ENCODE peak calls at places on chromosomes 4 and X, in six cellular contexts. One of them, this sample, is unnamed.

GRCh38 chrX:40090050-40090804 is 7.5 kb downstream of the BCOR start:
- DNase-seq in SK-N-SH: peak
- DNase-seq in mucosa of descending colon: peak
- DNase-seq in choroid plexus epithelial cell: no peak
- DNase-seq in esophagus muscularis mucosa: no peak
- DNase-seq in epithelial cell of esophagus: no peak
- DNase-seq in this sample: no peak

GRCh38 chr4:149956678-149957077 is 121.6 kb upstream of the DCLK2 start:
- DNase-seq in SK-N-SH: no peak
- DNase-seq in mucosa of descending colon: no peak
- DNase-seq in choroid plexus epithelial cell: no peak
- DNase-seq in esophagus muscularis mucosa: no peak
- DNase-seq in epithelial cell of esophagus: no peak
- DNase-seq in this sample: no peak

GRCh38 chr4:161546902-161547301 is 616.9 kb downstream of the FSTL5 start:
- DNase-seq in SK-N-SH: no peak
- DNase-seq in mucosa of descending colon: no peak
- DNase-seq in choroid plexus epithelial cell: peak
- DNase-seq in esophagus muscularis mucosa: no peak
- DNase-seq in epithelial cell of esophagus: peak
- DNase-seq in this sample: no peak

GRCh38 chrX:7334253-7334935 is 186.4 kb upstream of the PUDP start:
- DNase-seq in SK-N-SH: no peak
- DNase-seq in mucosa of descending colon: no peak
- DNase-seq in choroid plexus epithelial cell: peak
- DNase-seq in esophagus muscularis mucosa: no peak
- DNase-seq in epithelial cell of esophagus: peak
- DNase-seq in this sample: no peak

GRCh38 chrX:54808109-54808604 is 612 bp downstream of the MAGED2 start:
- DNase-seq in SK-N-SH: peak
- DNase-seq in mucosa of descending colon: peak
- DNase-seq in choroid plexus epithelial cell: no peak
- DNase-seq in esophagus muscularis mucosa: no peak
- DNase-seq in epithelial cell of esophagus: peak
- DNase-seq in this sample: no peak

GRCh38 chrX:11704725-11705495 is 39.2 kb upstream of the ARHGAP6 start:
- DNase-seq in SK-N-SH: no peak
- DNase-seq in mucosa of descending colon: no peak
- DNase-seq in choroid plexus epithelial cell: peak
- DNase-seq in esophagus muscularis mucosa: no peak
- DNase-seq in epithelial cell of esophagus: no peak
- DNase-seq in this sample: no peak

GRCh38 chr4:173343832-173344397 is 9.8 kb upstream of the HMGB2 start:
- DNase-seq in SK-N-SH: no peak
- DNase-seq in mucosa of descending colon: no peak
- DNase-seq in choroid plexus epithelial cell: no peak
- DNase-seq in esophagus muscularis mucosa: no peak
- DNase-seq in epithelial cell of esophagus: no peak
- DNase-seq in this sample: no peak

GRCh38 chr4:41095973-41096372 is 118.4 kb downstream of the APBB2 start:
- DNase-seq in SK-N-SH: no peak
- DNase-seq in mucosa of descending colon: no peak
- DNase-seq in choroid plexus epithelial cell: peak
- DNase-seq in esophagus muscularis mucosa: no peak
- DNase-seq in epithelial cell of esophagus: peak
- DNase-seq in this sample: no peak

GRCh38 chr4:1315838-1316536 is 26.3 kb downstream of the MAEA start:
- DNase-seq in SK-N-SH: no peak
- DNase-seq in mucosa of descending colon: peak
- DNase-seq in choroid plexus epithelial cell: no peak
- DNase-seq in esophagus muscularis mucosa: no peak
- DNase-seq in epithelial cell of esophagus: no peak
- DNase-seq in this sample: no peak

GRCh38 chr4:144705861-144706590 is 60.1 kb downstream of the HHIP start:
- DNase-seq in SK-N-SH: no peak
- DNase-seq in mucosa of descending colon: no peak
- DNase-seq in choroid plexus epithelial cell: no peak
- DNase-seq in esophagus muscularis mucosa: no peak
- DNase-seq in epithelial cell of esophagus: no peak
- DNase-seq in this sample: no peak

GRCh38 chr4:100174985-100175383 is 15.3 kb downstream of the DDIT4L start:
- DNase-seq in SK-N-SH: no peak
- DNase-seq in mucosa of descending colon: no peak
- DNase-seq in choroid plexus epithelial cell: no peak
- DNase-seq in esophagus muscularis mucosa: no peak
- DNase-seq in epithelial cell of esophagus: no peak
- DNase-seq in this sample: no peak

GRCh38 chr4:173237152-173237551 is 68.5 kb downstream of the GALNT7 start:
- DNase-seq in SK-N-SH: peak
- DNase-seq in mucosa of descending colon: no peak
- DNase-seq in choroid plexus epithelial cell: no peak
- DNase-seq in esophagus muscularis mucosa: no peak
- DNase-seq in epithelial cell of esophagus: no peak
- DNase-seq in this sample: no peak

GRCh38 chrX:40877869-40878268 is 142.5 kb upstream of the MED14 start:
- DNase-seq in SK-N-SH: peak
- DNase-seq in mucosa of descending colon: no peak
- DNase-seq in choroid plexus epithelial cell: peak
- DNase-seq in esophagus muscularis mucosa: no peak
- DNase-seq in epithelial cell of esophagus: peak
- DNase-seq in this sample: no peak

GRCh38 chrX:105273326-105273725 is 52.8 kb upstream of the TEX13A start:
- DNase-seq in SK-N-SH: no peak
- DNase-seq in mucosa of descending colon: no peak
- DNase-seq in choroid plexus epithelial cell: no peak
- DNase-seq in esophagus muscularis mucosa: no peak
- DNase-seq in epithelial cell of esophagus: peak
- DNase-seq in this sample: no peak

GRCh38 chr4:172962564-172963353 is 205.9 kb upstream of the GALNT7 start:
- DNase-seq in SK-N-SH: no peak
- DNase-seq in mucosa of descending colon: peak
- DNase-seq in choroid plexus epithelial cell: peak
- DNase-seq in esophagus muscularis mucosa: no peak
- DNase-seq in epithelial cell of esophagus: peak
- DNase-seq in this sample: no peak

GRCh38 chr4:100372432-100372831 is 145.4 kb downstream of the EMCN start:
- DNase-seq in SK-N-SH: peak
- DNase-seq in mucosa of descending colon: no peak
- DNase-seq in choroid plexus epithelial cell: peak
- DNase-seq in esophagus muscularis mucosa: no peak
- DNase-seq in epithelial cell of esophagus: peak
- DNase-seq in this sample: no peak

GRCh38 chrX:29237972-29238371 is 650.7 kb downstream of the IL1RAPL1 start:
- DNase-seq in SK-N-SH: no peak
- DNase-seq in mucosa of descending colon: no peak
- DNase-seq in choroid plexus epithelial cell: no peak
- DNase-seq in esophagus muscularis mucosa: no peak
- DNase-seq in epithelial cell of esophagus: no peak
- DNase-seq in this sample: no peak

GRCh38 chr4:78519962-78520361 is 31.6 kb upstream of the ANXA3 start:
- DNase-seq in SK-N-SH: no peak
- DNase-seq in mucosa of descending colon: no peak
- DNase-seq in choroid plexus epithelial cell: no peak
- DNase-seq in esophagus muscularis mucosa: no peak
- DNase-seq in epithelial cell of esophagus: no peak
- DNase-seq in this sample: no peak

GRCh38 chrX:41526925-41527324 is 79.8 kb downstream of the NYX start:
- DNase-seq in SK-N-SH: no peak
- DNase-seq in mucosa of descending colon: no peak
- DNase-seq in choroid plexus epithelial cell: peak
- DNase-seq in esophagus muscularis mucosa: no peak
- DNase-seq in epithelial cell of esophagus: peak
- DNase-seq in this sample: no peak

GRCh38 chr4:180057891-180058643 is 2185.1 kb upstream of the TENM3 start:
- DNase-seq in SK-N-SH: peak
- DNase-seq in mucosa of descending colon: peak
- DNase-seq in choroid plexus epithelial cell: peak
- DNase-seq in esophagus muscularis mucosa: no peak
- DNase-seq in epithelial cell of esophagus: no peak
- DNase-seq in this sample: no peak

GRCh38 chr4:136505020-136505419 is 1027.3 kb downstream of the PCDH18 start:
- DNase-seq in SK-N-SH: no peak
- DNase-seq in mucosa of descending colon: no peak
- DNase-seq in choroid plexus epithelial cell: peak
- DNase-seq in esophagus muscularis mucosa: no peak
- DNase-seq in epithelial cell of esophagus: peak
- DNase-seq in this sample: peak

GRCh38 chr4:149521611-149522010 is 294.0 kb downstream of the IQCM start:
- DNase-seq in SK-N-SH: no peak
- DNase-seq in mucosa of descending colon: no peak
- DNase-seq in choroid plexus epithelial cell: no peak
- DNase-seq in esophagus muscularis mucosa: no peak
- DNase-seq in epithelial cell of esophagus: peak
- DNase-seq in this sample: peak

GRCh38 chr4:111792592-111792991 is 352.7 kb upstream of the FAM241A start:
- DNase-seq in SK-N-SH: no peak
- DNase-seq in mucosa of descending colon: no peak
- DNase-seq in choroid plexus epithelial cell: no peak
- DNase-seq in esophagus muscularis mucosa: no peak
- DNase-seq in epithelial cell of esophagus: no peak
- DNase-seq in this sample: no peak

GRCh38 chr4:151730003-151730559 is 30.7 kb downstream of the GATB start:
- DNase-seq in SK-N-SH: no peak
- DNase-seq in mucosa of descending colon: peak
- DNase-seq in choroid plexus epithelial cell: no peak
- DNase-seq in esophagus muscularis mucosa: peak
- DNase-seq in epithelial cell of esophagus: peak
- DNase-seq in this sample: no peak

GRCh38 chr4:76689079-76689817 is 208.7 kb downstream of the SOWAHB start:
- DNase-seq in SK-N-SH: peak
- DNase-seq in mucosa of descending colon: peak
- DNase-seq in choroid plexus epithelial cell: peak
- DNase-seq in esophagus muscularis mucosa: no peak
- DNase-seq in epithelial cell of esophagus: peak
- DNase-seq in this sample: no peak

GRCh38 chrX:72018277-72019112 is 107.8 kb downstream of the NHSL2 start:
- DNase-seq in SK-N-SH: peak
- DNase-seq in mucosa of descending colon: peak
- DNase-seq in choroid plexus epithelial cell: peak
- DNase-seq in esophagus muscularis mucosa: peak
- DNase-seq in epithelial cell of esophagus: peak
- DNase-seq in this sample: peak
- H3K4me3 ChIP-seq in SK-N-SH: no peak
- H3K4me3 ChIP-seq in mucosa of descending colon: no peak
- H3K4me3 ChIP-seq in choroid plexus epithelial cell: no peak
- H3K4me3 ChIP-seq in esophagus muscularis mucosa: peak
- H3K4me3 ChIP-seq in epithelial cell of esophagus: no peak
- H3K4me3 ChIP-seq in this sample: no peak

DNA sequence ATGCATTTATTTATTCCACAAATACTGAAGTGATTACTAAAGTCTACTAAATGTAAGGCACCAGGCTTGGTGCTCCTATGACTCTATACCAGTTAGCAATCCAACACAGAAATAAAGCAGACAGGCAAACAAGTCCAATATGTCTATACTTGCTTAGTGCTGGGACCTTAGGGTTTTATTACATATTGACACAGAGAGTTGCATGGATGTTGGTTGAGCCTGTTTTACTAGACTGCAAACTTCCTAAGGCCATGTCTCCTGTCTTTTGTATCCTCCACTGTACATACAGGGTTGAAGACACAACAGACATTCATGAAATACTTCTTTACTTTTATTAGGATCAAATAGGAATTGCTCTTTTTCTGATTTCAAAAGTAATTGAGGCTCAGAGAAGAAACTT is 69.0 kb downstream of the LNX1 start:
- DNase-seq in SK-N-SH: no peak
- DNase-seq in mucosa of descending colon: no peak
- DNase-seq in choroid plexus epithelial cell: no peak
- DNase-seq in esophagus muscularis mucosa: no peak
- DNase-seq in epithelial cell of esophagus: peak
- DNase-seq in this sample: no peak
- TF ChIP-seq CTCF in SK-N-SH: no peak
- TF ChIP-seq CTCF in mucosa of descending colon: no peak
- TF ChIP-seq CTCF in choroid plexus epithelial cell: no peak
- TF ChIP-seq CTCF in esophagus muscularis mucosa: no peak
- TF ChIP-seq CTCF in epithelial cell of esophagus: no peak
- TF ChIP-seq CTCF in this sample: no peak

GRCh38 chr4:152961041-152961751 is 25.1 kb downstream of the FHDC1 start:
- DNase-seq in SK-N-SH: no peak
- DNase-seq in mucosa of descending colon: no peak
- DNase-seq in choroid plexus epithelial cell: no peak
- DNase-seq in esophagus muscularis mucosa: no peak
- DNase-seq in epithelial cell of esophagus: no peak
- DNase-seq in this sample: no peak

GRCh38 chr4:152956650-152957436 is 20.7 kb downstream of the FHDC1 start:
- DNase-seq in SK-N-SH: no peak
- DNase-seq in mucosa of descending colon: peak
- DNase-seq in choroid plexus epithelial cell: peak
- DNase-seq in esophagus muscularis mucosa: no peak
- DNase-seq in epithelial cell of esophagus: peak
- DNase-seq in this sample: no peak

GRCh38 chr4:152956167-152956566 is 20.0 kb downstream of the FHDC1 start:
- DNase-seq in SK-N-SH: no peak
- DNase-seq in mucosa of descending colon: no peak
- DNase-seq in choroid plexus epithelial cell: no peak
- DNase-seq in esophagus muscularis mucosa: no peak
- DNase-seq in epithelial cell of esophagus: no peak
- DNase-seq in this sample: no peak

GRCh38 chr4:152959080-152959479 is 23.0 kb downstream of the FHDC1 start:
- DNase-seq in SK-N-SH: no peak
- DNase-seq in mucosa of descending colon: no peak
- DNase-seq in choroid plexus epithelial cell: no peak
- DNase-seq in esophagus muscularis mucosa: no peak
- DNase-seq in epithelial cell of esophagus: no peak
- DNase-seq in this sample: no peak

DNA sequence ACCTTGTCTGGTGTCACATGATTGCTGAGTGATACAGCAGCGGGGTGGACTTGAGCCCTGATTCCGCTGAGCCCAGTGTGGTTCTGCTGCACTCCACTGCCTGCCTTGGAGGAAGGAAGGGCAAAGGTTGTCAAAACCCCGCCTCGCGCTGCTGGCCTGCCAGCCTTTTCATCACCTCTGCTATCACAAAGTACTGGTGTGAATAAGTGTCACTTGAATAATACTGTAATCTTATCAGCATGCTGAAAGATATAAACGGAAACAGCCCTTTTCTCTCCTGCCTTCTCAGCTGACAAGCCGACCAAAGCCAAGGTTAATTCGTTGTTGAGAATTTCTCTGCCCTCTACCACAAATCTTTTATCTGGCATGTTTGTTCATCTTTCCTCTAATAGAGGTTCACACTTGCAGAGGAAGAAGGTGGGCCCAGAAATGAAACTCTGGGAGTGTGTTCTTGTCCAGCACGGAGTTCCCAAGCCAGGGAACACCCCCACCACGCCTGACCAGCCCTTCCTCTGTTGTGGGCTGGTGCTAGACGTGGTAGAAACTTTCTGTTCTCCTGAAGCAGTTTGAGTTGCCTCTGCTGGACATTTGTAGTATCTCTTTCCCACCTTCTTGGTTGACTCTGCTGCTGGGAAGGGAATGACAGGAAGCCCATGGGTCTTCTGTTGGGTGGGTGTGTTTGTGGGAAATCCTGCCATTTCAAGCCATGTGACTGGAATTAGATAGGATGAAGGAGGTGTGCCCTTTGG is 21.5 kb downstream of the FHDC1 start:
- DNase-seq in SK-N-SH: no peak
- DNase-seq in mucosa of descending colon: peak
- DNase-seq in choroid plexus epithelial cell: peak
- DNase-seq in esophagus muscularis mucosa: no peak
- DNase-seq in epithelial cell of esophagus: no peak
- DNase-seq in this sample: no peak
- H3K4me3 ChIP-seq in SK-N-SH: no peak
- H3K4me3 ChIP-seq in mucosa of descending colon: no peak
- H3K4me3 ChIP-seq in choroid plexus epithelial cell: peak
- H3K4me3 ChIP-seq in esophagus muscularis mucosa: no peak
- H3K4me3 ChIP-seq in epithelial cell of esophagus: no peak
- H3K4me3 ChIP-seq in this sample: no peak

GRCh38 chrX:16138108-16138427 is 14.7 kb downstream of the GRPR start:
- DNase-seq in SK-N-SH: no peak
- DNase-seq in mucosa of descending colon: no peak
- DNase-seq in choroid plexus epithelial cell: peak
- DNase-seq in esophagus muscularis mucosa: no peak
- DNase-seq in epithelial cell of esophagus: peak
- DNase-seq in this sample: no peak
- TF ChIP-seq CTCF in SK-N-SH: no peak
- TF ChIP-seq CTCF in mucosa of descending colon: no peak
- TF ChIP-seq CTCF in choroid plexus epithelial cell: peak
- TF ChIP-seq CTCF in esophagus muscularis mucosa: no peak
- TF ChIP-seq CTCF in epithelial cell of esophagus: peak
- TF ChIP-seq CTCF in this sample: no peak

This sample was measured in retinal pigment epithelial cell.